ENCODE peak calls at places on chromosomes 12 and 14, in ten cellular contexts. U, T, C, I, J, Z, M, L, N and O are unnamed samples.

GRCh38 chr14:28754209-28754985 is 12.2 kb upstream of the FOXG1 start:
- DNase-seq in U (peak), T (peak), C (peak), I (peak), J (no peak), Z (peak), M (peak), L (peak), N (peak), O (no peak)

GRCh38 chr12:13044859-13045384 is 741 bp downstream of the FAM234B start:
- DNase-seq in U (no peak), T (peak), C (no peak), I (peak), J (no peak), Z (peak), M (peak), L (no peak), N (peak), O (no peak)

GRCh38 chr12:107092669-107093546 is 441 bp downstream of the CRY1 start:
- DNase-seq in U (peak), T (peak), C (no peak), I (no peak), J (peak), Z (peak), M (peak), L (peak), N (peak), O (peak)

GRCh38 chr12:99658950-99659349 is 11.4 kb downstream of the GARIN6 start:
- DNase-seq in U (peak), T (peak), C (no peak), I (peak), J (no peak), Z (peak), M (peak), L (peak), N (peak), O (no peak)

GRCh38 chr12:63978519-63978918 is 134.0 kb downstream of the SRGAP1 start:
- DNase-seq in U (no peak), T (peak), C (peak), I (peak), J (no peak), Z (peak), M (peak), L (no peak), N (peak), O (no peak)

GRCh38 chr12:27331299-27331926 is 1.2 kb upstream of the BMAL2 start:
- DNase-seq in U (peak), T (peak), C (peak), I (peak), J (no peak), Z (peak), M (peak), L (peak), N (peak), O (no peak)

GRCh38 chr12:131589966-131590365 is 120.9 kb upstream of the SFSWAP start:
- DNase-seq in U (peak), T (no peak), C (no peak), I (no peak), J (no peak), Z (no peak), M (no peak), L (no peak), N (no peak), O (no peak)

GRCh38 chr14:26598672-26599131 is 869 bp upstream of the NOVA1 start:
- DNase-seq in U (no peak), T (no peak), C (no peak), I (no peak), J (no peak), Z (no peak), M (no peak), L (no peak), N (peak), O (no peak)

GRCh38 chr14:77212097-77212873 is 30.7 kb downstream of the TMEM63C start:
- DNase-seq in U (no peak), T (no peak), C (no peak), I (no peak), J (no peak), Z (no peak), M (no peak), L (no peak), N (no peak), O (no peak)

GRCh38 chr12:24918596-24918995 is 30.3 kb downstream of the BCAT1 start:
- DNase-seq in U (no peak), T (no peak), C (no peak), I (no peak), J (no peak), Z (no peak), M (no peak), L (no peak), N (no peak), O (no peak)

GRCh38 chr12:40157307-40157706 is 51.4 kb upstream of the SLC2A13 start:
- DNase-seq in U (no peak), T (no peak), C (no peak), I (no peak), J (no peak), Z (no peak), M (no peak), L (no peak), N (no peak), O (no peak)

GRCh38 chr12:110314308-110314707 is 33.3 kb downstream of the ATP2A2 start:
- DNase-seq in U (peak), T (peak), C (no peak), I (peak), J (no peak), Z (peak), M (peak), L (peak), N (peak), O (no peak)

GRCh38 chr14:88547386-88547780 is 7.4 kb downstream of the PTPN21 start:
- DNase-seq in U (no peak), T (no peak), C (no peak), I (no peak), J (no peak), Z (no peak), M (no peak), L (no peak), N (no peak), O (no peak)
- H3K4me3 ChIP-seq in U (no peak), T (no peak), C (no peak), I (no peak), J (no peak), Z (no peak), M (no peak), L (no peak), N (no peak), O (no peak)

GRCh38 chr12:2075558-2076195 is 22.9 kb downstream of the CACNA1C start:
- DNase-seq in U (no peak), T (no peak), C (no peak), I (no peak), J (no peak), Z (no peak), M (no peak), L (no peak), N (no peak), O (no peak)
- H3K4me3 ChIP-seq in U (no peak), T (no peak), C (no peak), I (no peak), J (no peak), Z (no peak), M (no peak), L (no peak), N (no peak), O (no peak)

DNA sequence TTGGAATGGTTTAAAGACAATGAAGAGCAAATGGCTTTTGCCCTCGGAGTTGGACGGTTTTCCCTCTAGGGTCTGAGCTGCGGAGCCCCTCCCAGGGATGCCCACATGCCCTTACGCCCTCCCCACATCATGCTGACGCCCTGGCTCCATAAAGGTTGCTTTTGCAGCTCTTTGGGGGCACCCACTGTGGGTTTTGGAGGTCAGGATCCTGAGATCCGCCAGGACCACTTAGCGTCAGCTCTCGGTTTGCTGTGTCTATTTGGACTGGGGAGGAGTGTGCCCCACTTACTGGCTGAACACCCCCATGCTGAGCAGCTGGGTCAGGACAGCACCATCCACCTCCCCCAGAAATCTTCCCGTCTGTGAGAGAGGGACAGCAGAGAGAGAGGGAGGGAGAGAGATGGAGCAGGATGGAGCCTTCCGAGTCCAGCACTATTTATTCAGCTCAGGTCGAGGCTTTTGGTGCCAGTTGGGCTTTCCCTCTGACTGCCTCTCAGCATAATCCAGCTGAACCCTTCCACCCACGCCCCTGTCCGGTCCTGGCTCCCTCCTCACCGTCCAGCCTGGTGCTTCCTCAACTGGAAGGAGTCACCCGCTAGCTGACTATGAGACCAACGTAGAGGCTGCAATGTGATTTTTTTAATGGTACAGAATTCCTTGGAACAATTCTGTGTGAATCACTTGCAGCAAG is 18.9 kb upstream of the LRTM2 start:
- DNase-seq in U (peak), T (no peak), C (no peak), I (no peak), J (no peak), Z (peak), M (no peak), L (no peak), N (no peak), O (no peak)
- H3K4me3 ChIP-seq in U (peak), T (no peak), C (no peak), I (no peak), J (no peak), Z (no peak), M (no peak), L (no peak), N (no peak), O (no peak)

GRCh38 chr12:47772738-47773061 is 338 bp upstream of the SLC48A1 start:
- DNase-seq in U (no peak), T (no peak), C (no peak), I (no peak), J (no peak), Z (no peak), M (no peak), L (no peak), N (no peak), O (no peak)
- H3K4me3 ChIP-seq in U (peak), T (peak), C (peak), I (peak), J (peak), Z (peak), M (peak), L (peak), N (peak), O (peak)